ENCODE peak calls at places on chromosome 5, in eight cellular contexts. C is NCI-H748 treated with DMSO at 0.1 percent for 48 hours, L is T-helper 2 cell, T is DMS79 treated with DMSO at 0.1 percent for 48 hours, R is GM20000, O is foreskin fibroblast, E is GM12892, S is neuronal stem cell. J is an unnamed sample.

GRCh38 chr5:32503261-32503660 is 58.7 kb upstream of the ZFR start:
- DNase-seq in C (no peak), L (no peak), T (no peak), R (no peak), O (no peak), E (no peak), S (no peak), J (no peak)

GRCh38 chr5:72171667-72172066 is 64.4 kb downstream of the MAP1B start:
- DNase-seq in C (no peak), L (no peak), T (no peak), R (no peak), O (no peak), E (no peak), S (no peak), J (no peak)

GRCh38 chr5:64506567-64507321 is 929 bp downstream of the RGS7BP start:
- DNase-seq in C (no peak), L (no peak), T (no peak), R (no peak), O (no peak), E (peak), S (peak), J (no peak)

GRCh38 chr5:81397169-81397568 is 3.2 kb upstream of the ACOT12 start:
- DNase-seq in C (no peak), L (no peak), T (no peak), R (no peak), O (peak), E (no peak), S (no peak), J (peak)

GRCh38 chr5:110757118-110757729 is 18.4 kb downstream of the SLC25A46 start:
- DNase-seq in C (peak), L (no peak), T (peak), R (no peak), O (peak), E (no peak), S (peak), J (peak)

GRCh38 chr5:172638209-172638768 is 2.8 kb upstream of the NEURL1B start:
- DNase-seq in C (no peak), L (no peak), T (no peak), R (no peak), O (no peak), E (no peak), S (no peak), J (no peak)

GRCh38 chr5:61790678-61791077 is 458.6 kb downstream of the ZSWIM6 start:
- DNase-seq in C (no peak), L (no peak), T (no peak), R (peak), O (no peak), E (peak), S (no peak), J (no peak)

GRCh38 chr5:138180183-138180782 is 1.4 kb downstream of the KIF20A start:
- DNase-seq in C (peak), L (no peak), T (peak), R (peak), O (peak), E (no peak), S (peak), J (no peak)

GRCh38 chr5:175170899-175171298 is 273.1 kb downstream of the DRD1 start:
- DNase-seq in C (no peak), L (no peak), T (no peak), R (no peak), O (no peak), E (no peak), S (no peak), J (no peak)

GRCh38 chr5:167442922-167443321 is 848.5 kb upstream of the WWC1 start:
- DNase-seq in C (no peak), L (no peak), T (no peak), R (no peak), O (no peak), E (no peak), S (no peak), J (peak)

GRCh38 chr5:127887282-127887681 is 184.1 kb downstream of the CCDC192 start:
- DNase-seq in C (no peak), L (no peak), T (no peak), R (no peak), O (no peak), E (no peak), S (no peak), J (no peak)

GRCh38 chr5:52988335-52989024 is 672 bp upstream of the ITGA2 start:
- DNase-seq in C (peak), L (no peak), T (no peak), R (no peak), O (no peak), E (no peak), S (no peak), J (no peak)

GRCh38 chr5:172743112-172743959 is 27.7 kb downstream of the DUSP1 start:
- DNase-seq in C (no peak), L (no peak), T (no peak), R (no peak), O (no peak), E (no peak), S (no peak), J (no peak)

GRCh38 chr5:154778534-154778933 is 23.4 kb downstream of the LARP1 start:
- DNase-seq in C (no peak), L (no peak), T (no peak), R (no peak), O (no peak), E (no peak), S (no peak), J (no peak)

GRCh38 chr5:42811591-42812392 is at the start of gene SELENOP:
- DNase-seq in C (peak), L (no peak), T (peak), R (no peak), O (peak), E (no peak), S (peak), J (peak)

GRCh38 chr5:14873093-14873492 is 1.5 kb upstream of the ANKH start:
- DNase-seq in C (no peak), L (no peak), T (no peak), R (no peak), O (no peak), E (no peak), S (no peak), J (no peak)

GRCh38 chr5:109997191-109997590 is 307.5 kb downstream of the MAN2A1 start:
- DNase-seq in C (no peak), L (no peak), T (peak), R (no peak), O (no peak), E (no peak), S (no peak), J (no peak)

GRCh38 chr5:125813221-125813974 is 609.8 kb upstream of the GRAMD2B start:
- DNase-seq in C (no peak), L (no peak), T (no peak), R (no peak), O (no peak), E (no peak), S (no peak), J (no peak)

GRCh38 chr5:158135682-158136176 is 276.8 kb upstream of the CLINT1 start:
- DNase-seq in C (peak), L (no peak), T (no peak), R (no peak), O (no peak), E (no peak), S (peak), J (no peak)

GRCh38 chr5:9222054-9222738 is 323.7 kb downstream of the SEMA5A start:
- DNase-seq in C (no peak), L (no peak), T (no peak), R (no peak), O (no peak), E (no peak), S (no peak), J (no peak)